ENCODE peak calls at places on chromosomes 4 and X, in nine cellular contexts. B, P, G, Z, S, X, U, J and O are unnamed samples.

GRCh38 chrX:149830192-149830873 is 48.6 kb downstream of the MAGEA9 start:
- DNase-seq in B (no peak), P (peak; percentile 31), G (peak; percentile 22), Z (peak; percentile 32), S (no peak), X (peak; percentile 33), U (no peak), J (no peak), O (no peak)

GRCh38 chrX:46649421-46650260 is 76.1 kb downstream of the CHST7 start:
- DNase-seq in B (peak; percentile 32), P (no peak), G (peak; percentile 53), Z (no peak), S (peak; percentile 83), X (no peak), U (no peak), J (no peak), O (no peak)

GRCh38 chr4:33063238-33063637 is 2343.1 kb downstream of the PCDH7 start:
- DNase-seq in B (no peak), P (no peak), G (peak; percentile 45), Z (no peak), S (no peak), X (peak; percentile 81), U (no peak), J (no peak), O (no peak)

GRCh38 chr4:45527160-45527559 is 596.7 kb downstream of the GABRG1 start:
- DNase-seq in B (no peak), P (no peak), G (no peak), Z (no peak), S (no peak), X (no peak), U (no peak), J (no peak), O (no peak)

GRCh38 chrX:12563121-12563520 is 228.1 kb upstream of the PRPS2 start:
- DNase-seq in B (no peak), P (no peak), G (peak; percentile 52), Z (no peak), S (no peak), X (peak; percentile 47), U (no peak), J (no peak), O (no peak)

GRCh38 chr4:149891381-149891780 is 75.7 kb upstream of the IQCM start:
- DNase-seq in B (no peak), P (no peak), G (no peak), Z (no peak), S (no peak), X (no peak), U (no peak), J (no peak), O (no peak)

GRCh38 chr4:119589165-119589564 is 39.4 kb downstream of the PDE5A start:
- DNase-seq in B (no peak), P (no peak), G (peak; percentile 26), Z (no peak), S (no peak), X (peak; percentile 12), U (no peak), J (no peak), O (no peak)

GRCh38 chrX:42934020-42934701 is 156.2 kb upstream of the PPP1R2C start:
- DNase-seq in B (no peak), P (no peak), G (no peak), Z (peak; percentile 41), S (peak; percentile 75), X (no peak), U (peak; percentile 6), J (no peak), O (no peak)

GRCh38 chr4:8156617-8157016 is 2.0 kb downstream of the ABLIM2 start:
- DNase-seq in B (no peak), P (no peak), G (peak; percentile 18), Z (no peak), S (no peak), X (no peak), U (no peak), J (no peak), O (no peak)

GRCh38 chr4:128787509-128788311 is 21.8 kb upstream of the JADE1 start:
- DNase-seq in B (no peak), P (no peak), G (no peak), Z (no peak), S (no peak), X (peak; percentile 81), U (no peak), J (no peak), O (no peak)

GRCh38 chr4:40193578-40193977 is 3.3 kb upstream of the RHOH start:
- DNase-seq in B (no peak), P (no peak), G (no peak), Z (no peak), S (no peak), X (no peak), U (no peak), J (no peak), O (no peak)

GRCh38 chr4:25654971-25655963 is at the start of gene SLC34A2:
- DNase-seq in B (no peak), P (peak; percentile 25), G (no peak), Z (no peak), S (no peak), X (no peak), U (no peak), J (no peak), O (no peak)

GRCh38 chrX:68832101-68832416 is 3.2 kb downstream of the EFNB1 start:
- DNase-seq in B (no peak), P (peak; percentile 46), G (peak; percentile 80), Z (peak; percentile 56), S (peak; percentile 50), X (peak; percentile 75), U (peak; percentile 72), J (no peak), O (no peak)

GRCh38 chr4:37687175-37687525 is 974 bp upstream of the RELL1 start:
- DNase-seq in B (no peak), P (no peak), G (peak; percentile 8), Z (no peak), S (no peak), X (no peak), U (no peak), J (no peak), O (no peak)

GRCh38 chr4:187304131-187304530 is 580.5 kb upstream of the FAT1 start:
- DNase-seq in B (no peak), P (no peak), G (no peak), Z (no peak), S (no peak), X (no peak), U (no peak), J (no peak), O (no peak)